ENCODE peak calls at places on chromosomes 5 and 9, in ten cellular contexts. C is Caki2; Y is stimulated activated CD4-positive, alpha-beta T cell treated with anti-CD3 and anti-CD28 coated beads, Interleukin-12 subunit alpha, Interleukin-12 subunit beta, amount 100 ng/mL, for 24 hours; R is occipital lobe; J is cardiac fibroblast; M is breast epithelium; L is stimulated activated CD8-positive, alpha-beta memory T cell treated with anti-CD3 and anti-CD28 coated beads, Interleukin-2, amount 100 ng/mL, for 1 hour; P is A172; H is EL; Q is SK-N-DZ. T is an unnamed sample.

GRCh38 chr5:62614355-62614754 is 35.7 kb downstream of the LRRC70 start:
- DNase-seq in Y (no peak), M (no peak), C (no peak), J (no peak), P (no peak), H (no peak), Q (no peak), R (no peak), L (no peak), T (no peak)

GRCh38 chr9:113477058-113477457 is 13.5 kb downstream of the RGS3 start:
- DNase-seq in M (no peak), Q (no peak), H (no peak), C (no peak), J (no peak), R (no peak), P (no peak), Y (no peak), L (no peak), T (no peak)

GRCh38 chr5:25091917-25092316 is 447.1 kb upstream of the CDH10 start:
- DNase-seq in L (no peak), P (peak), H (no peak), Q (no peak), J (no peak), M (no peak), C (no peak), Y (no peak), R (no peak), T (no peak)

GRCh38 chr5:131417240-131417869 is 153.5 kb downstream of the CDC42SE2 start:
- DNase-seq in L (peak), C (peak), Y (peak), M (peak), R (peak), J (peak), P (peak), Q (peak), H (peak), T (peak)

GRCh38 chr5:14444988-14445387 is 136.6 kb upstream of the OTULINL start:
- DNase-seq in P (peak), Y (no peak), J (peak), Q (no peak), C (peak), L (no peak), R (no peak), H (peak), M (no peak), T (no peak)

GRCh38 chr9:9754186-9754585 is 858.6 kb downstream of the PTPRD start:
- DNase-seq in L (no peak), Y (no peak), R (no peak), J (no peak), H (no peak), Q (no peak), C (peak), M (no peak), P (peak), T (no peak)

GRCh38 chr9:108634164-108634563 is 221.6 kb downstream of the ACTL7B start:
- DNase-seq in M (no peak), J (peak), Y (no peak), L (no peak), Q (no peak), H (peak), P (peak), R (no peak), C (peak), T (no peak)

GRCh38 chr5:82351754-82352145 is 73.6 kb upstream of the RPS23 start:
- DNase-seq in J (peak), C (peak), P (peak), H (peak), M (no peak), Q (peak), Y (no peak), L (no peak), R (no peak), T (no peak)

GRCh38 chr9:136711751-136712689 is at the start of gene DIPK1B:
- DNase-seq in P (no peak), R (no peak), C (no peak), Q (peak), L (no peak), M (no peak), H (no peak), J (no peak), Y (no peak), T (no peak)

GRCh38 chr9:135521608-135522095 is 412 bp downstream of the LCN1 start:
- DNase-seq in P (no peak), R (no peak), Q (no peak), Y (no peak), M (no peak), H (no peak), J (no peak), C (no peak), L (no peak), T (no peak)

GRCh38 chr9:33159760-33160127 is 7.4 kb downstream of the B4GALT1 start:
- DNase-seq in P (peak), L (no peak), R (no peak), C (no peak), M (peak), J (peak), Y (peak), Q (no peak), H (peak), T (no peak)

GRCh38 chr5:195401-196160 is 4.3 kb downstream of the LRRC14B start:
- DNase-seq in C (no peak), Q (no peak), L (no peak), H (no peak), Y (no peak), M (no peak), R (no peak), P (no peak), J (no peak), T (no peak)

GRCh38 chr5:446066-446725 is 3.2 kb downstream of the EXOC3 start:
- DNase-seq in H (peak), L (no peak), C (no peak), R (no peak), Q (no peak), M (no peak), J (no peak), P (no peak), Y (no peak), T (no peak)

GRCh38 chr9:115992834-115993233 is 160.8 kb upstream of the PAPPA start:
- DNase-seq in R (no peak), M (no peak), L (no peak), H (peak), Y (no peak), J (peak), C (no peak), Q (no peak), P (peak), T (no peak)

GRCh38 chr5:1417586-1418225 is 27.5 kb downstream of the SLC6A3 start:
- DNase-seq in R (no peak), C (no peak), J (no peak), Q (no peak), H (no peak), M (no peak), Y (no peak), P (no peak), L (no peak), T (no peak)

GRCh38 chr9:133888048-133888778 is 103.9 kb downstream of the VAV2 start:
- DNase-seq in Q (peak), M (no peak), J (no peak), C (peak), L (no peak), R (no peak), H (no peak), Y (no peak), P (no peak), T (no peak)

GRCh38 chr9:71740199-71740598 is 28.1 kb downstream of the CEMIP2 start:
- DNase-seq in J (no peak), Q (no peak), M (no peak), C (no peak), Y (no peak), L (no peak), R (no peak), H (no peak), P (no peak), T (no peak)

GRCh38 chr5:121378559-121379359 is 472.9 kb upstream of the FTMT start:
- DNase-seq in J (no peak), H (no peak), L (no peak), C (no peak), Q (no peak), M (no peak), P (no peak), R (no peak), Y (no peak), T (no peak)

GRCh38 chr5:142981886-142982820 is 212.0 kb downstream of the ARHGAP26 start:
- DNase-seq in Q (no peak), C (peak), J (peak), P (peak), Y (no peak), H (peak), L (no peak), R (peak), M (peak), T (peak)

GRCh38 chr5:74028406-74028805 is 402.4 kb downstream of the ARHGEF28 start:
- DNase-seq in Y (no peak), J (no peak), C (no peak), L (no peak), M (no peak), R (no peak), P (peak), H (peak), Q (no peak), T (no peak)

GRCh38 chr5:88829053-88829452 is 53.9 kb downstream of the MEF2C start:
- DNase-seq in Y (no peak), P (no peak), J (peak), M (no peak), H (no peak), R (no peak), L (no peak), C (no peak), Q (no peak), T (no peak)

GRCh38 chr9:29349050-29349449 is 1775.8 kb upstream of the C9orf72 start:
- DNase-seq in M (no peak), R (no peak), L (no peak), C (no peak), J (peak), Q (no peak), P (peak), Y (no peak), H (peak), T (no peak)

GRCh38 chr5:151115272-151115905 is 34.6 kb upstream of the TNIP1 start:
- DNase-seq in J (peak), C (peak), P (peak), Y (peak), H (peak), R (peak), Q (peak), M (peak), L (peak), T (peak)

GRCh38 chr9:132078369-132079356 is 1.0 kb downstream of the MED27 start:
- DNase-seq in Y (peak), R (no peak), Q (no peak), M (peak), C (peak), J (peak), H (peak), P (peak), L (peak), T (no peak)

GRCh38 chr5:33531796-33532195 is 91.0 kb downstream of the TARS1 start:
- DNase-seq in R (no peak), J (no peak), Y (no peak), H (no peak), L (no peak), Q (no peak), M (no peak), P (no peak), C (no peak), T (no peak)

GRCh38 chr9:97705354-97705950 is 8.3 kb upstream of the XPA start:
- DNase-seq in Y (no peak), R (no peak), Q (no peak), H (peak), J (peak), L (no peak), P (no peak), C (peak), M (no peak), T (no peak)

GRCh38 chr9:81656004-81656403 is 33.3 kb downstream of the TLE1 start:
- DNase-seq in J (peak), L (no peak), R (no peak), H (no peak), Y (no peak), C (no peak), M (no peak), Q (no peak), P (no peak), T (no peak)

GRCh38 chr5:171521219-171521633 is 101.8 kb downstream of the FGF18 start:
- DNase-seq in J (peak), P (peak), M (no peak), Y (no peak), C (peak), H (peak), R (peak), L (no peak), Q (no peak), T (peak)

GRCh38 chr9:114156658-114157421 is 1.5 kb downstream of the COL27A1 start:
- DNase-seq in R (peak), C (peak), Q (no peak), L (no peak), Y (peak), P (peak), M (peak), J (peak), H (peak), T (no peak)

GRCh38 chr5:149887622-149888183 is 56.9 kb downstream of the PDE6A start:
- DNase-seq in C (peak), J (peak), R (no peak), Y (no peak), H (peak), L (no peak), P (peak), Q (no peak), M (no peak), T (no peak)

GRCh38 chr9:129487658-129488483 is 133.0 kb downstream of the C9orf50 start:
- DNase-seq in M (peak), R (peak), L (no peak), H (peak), J (peak), Q (no peak), P (no peak), C (no peak), Y (peak), T (peak)

GRCh38 chr9:89808801-89809200 is 204.0 kb downstream of the GADD45G start:
- DNase-seq in R (no peak), L (no peak), H (no peak), J (peak), Y (no peak), P (no peak), C (no peak), Q (peak), M (no peak), T (no peak)

GRCh38 chr9:84411647-84412267 is 71.2 kb upstream of the SLC28A3 start:
- DNase-seq in P (no peak), J (no peak), Q (no peak), M (peak), Y (no peak), R (no peak), C (no peak), L (no peak), H (no peak), T (no peak)

T was measured in caudate nucleus.